ENCODE peak calls at places on chromosome 20, in seven cellular contexts. I, D, J, H, C, V and A are unnamed samples.
A peak's percentile ranks its signal among the peaks of the same experiment; 100 is the strongest.

GRCh38 chr20:56805966-56806365 is 176.9 kb downstream of the TFAP2C start:
- DNase-seq in C (no peak), J (no peak), I (no peak), D (no peak), V (no peak), H (no peak), A (no peak)

GRCh38 chr20:53399592-53400335 is 193.9 kb downstream of the ZNF217 start:
- DNase-seq in C (no peak), D (no peak), H (no peak), V (no peak), J (no peak), I (no peak), A (no peak)

GRCh38 chr20:64136004-64136710 is 28.1 kb upstream of the MYT1 start:
- DNase-seq in H (no peak), V (no peak), I (no peak), D (no peak), J (no peak), C (no peak), A (peak; percentile 19)

GRCh38 chr20:17833036-17833674 is 133.4 kb downstream of the BANF2 start:
- DNase-seq in C (no peak), I (no peak), J (no peak), H (no peak), V (no peak), D (no peak), A (no peak)

GRCh38 chr20:64149141-64149540 is 15.1 kb upstream of the MYT1 start:
- DNase-seq in D (no peak), C (no peak), J (no peak), V (no peak), H (no peak), I (no peak), A (no peak)

GRCh38 chr20:32123088-32123487 is 13.6 kb downstream of the TM9SF4 start:
- DNase-seq in D (no peak), C (no peak), H (no peak), V (no peak), J (no peak), I (no peak), A (no peak)

GRCh38 chr20:561437-562231 is 18.0 kb upstream of the CSNK2A1 start:
- DNase-seq in C (peak; percentile 73), H (peak; percentile 81), D (peak; percentile 86), V (peak; percentile 80), I (no peak), J (peak; percentile 83), A (peak; percentile 83)

GRCh38 chr20:50721881-50722281 is 9.5 kb upstream of the PARD6B start:
- DNase-seq in H (no peak), C (no peak), D (no peak), J (no peak), I (no peak), V (no peak), A (no peak)

GRCh38 chr20:47561603-47562583 is 60.2 kb downstream of the NCOA3 start:
- DNase-seq in V (no peak), I (no peak), J (no peak), D (no peak), C (no peak), H (no peak), A (no peak)

GRCh38 chr20:36754656-36755222 is 8.8 kb upstream of the NDRG3 start:
- DNase-seq in J (peak; percentile 71), C (peak; percentile 37), D (peak; percentile 84), V (peak; percentile 78), I (no peak), H (peak; percentile 69), A (no peak)

GRCh38 chr20:30286157-30286556 is 971.3 kb upstream of the DEFB115 start:
- DNase-seq in H (peak; percentile 60), D (peak; percentile 37), I (no peak), V (no peak), C (no peak), J (no peak), A (peak; percentile 43)

GRCh38 chr20:32337937-32338661 is 20.0 kb upstream of the ASXL1 start:
- DNase-seq in H (no peak), D (no peak), C (no peak), J (no peak), I (no peak), V (no peak), A (no peak)

GRCh38 chr20:9609892-9610502 is 95.6 kb downstream of the LAMP5 start:
- DNase-seq in I (peak; percentile 61), J (peak; percentile 32), V (peak; percentile 39), H (peak; percentile 47), D (peak; percentile 65), C (peak; percentile 59), A (peak; percentile 31)

GRCh38 chr20:19495905-19496703 is 262.0 kb upstream of the RIN2 start:
- DNase-seq in D (no peak), C (no peak), H (no peak), J (no peak), V (no peak), I (no peak), A (no peak)

GRCh38 chr20:20230741-20231140 is 137.2 kb upstream of the INSM1 start:
- DNase-seq in C (no peak), D (no peak), I (no peak), H (no peak), J (no peak), V (no peak), A (no peak)

GRCh38 chr20:4065405-4065841 is 50.1 kb upstream of the RNF24 start:
- DNase-seq in I (no peak), D (no peak), J (no peak), H (no peak), C (no peak), V (no peak), A (no peak)

GRCh38 chr20:4066551-4066950 is 51.2 kb upstream of the RNF24 start:
- DNase-seq in V (no peak), H (no peak), D (no peak), C (no peak), I (no peak), J (no peak), A (no peak)

GRCh38 chr20:4068708-4069107 is 53.4 kb upstream of the RNF24 start:
- DNase-seq in J (no peak), D (no peak), I (no peak), V (no peak), H (peak; percentile 79), C (no peak), A (no peak)

GRCh38 chr20:4069741-4070140 is 54.4 kb upstream of the RNF24 start:
- DNase-seq in H (no peak), J (no peak), D (no peak), I (no peak), V (no peak), C (no peak), A (no peak)

DNA sequence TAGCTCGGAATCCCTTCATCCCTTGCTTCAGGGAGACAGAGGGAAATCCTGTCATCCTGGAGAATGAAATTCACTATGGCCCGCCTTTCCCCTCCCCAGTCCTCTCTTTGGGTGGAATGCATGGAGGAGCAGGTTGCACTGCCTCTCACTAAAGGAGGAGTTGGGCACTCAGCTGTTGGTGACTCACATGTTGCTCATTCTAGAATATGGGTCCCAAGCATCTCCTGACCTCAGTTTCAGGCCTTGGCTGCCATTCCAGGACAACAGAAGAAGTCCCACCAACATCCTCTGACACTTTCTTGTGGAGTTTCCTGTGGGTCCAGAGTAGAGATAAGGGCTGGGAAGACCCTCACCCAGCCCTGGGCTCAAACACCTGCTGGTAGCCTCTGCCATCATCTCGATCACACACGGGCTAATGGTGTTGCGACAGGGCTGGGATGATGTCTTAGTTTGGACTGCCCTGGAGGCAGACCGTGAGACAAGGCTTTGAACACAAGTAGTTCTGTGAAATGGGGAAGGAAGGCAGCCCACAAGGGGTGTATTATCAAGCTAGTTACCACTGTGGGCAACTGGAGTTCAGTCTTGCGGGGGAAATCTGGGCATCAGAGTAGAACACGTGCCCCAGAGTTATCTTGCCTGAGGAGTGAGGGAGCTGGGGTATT is 52.4 kb upstream of the RNF24 start:
- DNase-seq in J (no peak), V (no peak), I (no peak), C (no peak), H (no peak), D (no peak), A (no peak)
- TF ChIP-seq SIN3A in J (no peak), V (no peak), I (no peak), C (no peak), H (no peak), D (no peak), A (no peak)

DNA sequence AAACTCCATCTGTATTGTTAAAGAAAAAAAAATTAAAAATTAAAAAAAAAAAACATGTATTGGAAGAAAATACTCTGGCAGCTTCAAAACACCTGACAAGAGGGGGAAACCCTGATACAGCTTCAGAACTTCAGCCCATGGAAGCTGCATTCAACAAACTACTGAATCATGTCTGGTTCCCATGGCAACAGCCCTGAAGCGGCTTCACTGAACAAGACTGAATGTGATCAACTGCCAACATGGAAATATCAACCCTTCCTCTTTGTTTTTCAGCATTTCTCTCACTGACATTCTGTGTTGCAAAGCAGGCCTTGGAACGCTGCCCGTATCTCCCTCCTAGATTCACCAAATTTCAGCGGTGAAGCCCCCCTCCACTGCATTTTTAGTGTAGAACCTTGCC is 91.3 kb upstream of the SHLD1 start:
- DNase-seq in J (no peak), C (no peak), D (peak; percentile 71), V (no peak), H (peak; percentile 52), I (no peak), A (no peak)
- TF ChIP-seq SIN3A in J (no peak), C (no peak), D (no peak), V (no peak), H (no peak), I (no peak), A (no peak)

GRCh38 chr20:45463113-45463512 is 6.4 kb upstream of the WFDC2 start:
- DNase-seq in I (no peak), J (no peak), H (no peak), V (no peak), C (no peak), D (no peak), A (no peak)

GRCh38 chr20:45462711-45463110 is 6.8 kb upstream of the WFDC2 start:
- DNase-seq in J (no peak), V (no peak), H (no peak), C (no peak), I (no peak), D (no peak), A (no peak)

GRCh38 chr20:45461225-45461624 is 8.3 kb upstream of the WFDC2 start:
- DNase-seq in J (no peak), I (no peak), D (no peak), H (no peak), C (no peak), V (no peak), A (no peak)

GRCh38 chr20:45456632-45457031 is 12.9 kb upstream of the WFDC2 start:
- DNase-seq in V (no peak), H (peak; percentile 55), D (peak; percentile 70), C (peak; percentile 71), I (no peak), J (no peak), A (peak; percentile 73)

DNA sequence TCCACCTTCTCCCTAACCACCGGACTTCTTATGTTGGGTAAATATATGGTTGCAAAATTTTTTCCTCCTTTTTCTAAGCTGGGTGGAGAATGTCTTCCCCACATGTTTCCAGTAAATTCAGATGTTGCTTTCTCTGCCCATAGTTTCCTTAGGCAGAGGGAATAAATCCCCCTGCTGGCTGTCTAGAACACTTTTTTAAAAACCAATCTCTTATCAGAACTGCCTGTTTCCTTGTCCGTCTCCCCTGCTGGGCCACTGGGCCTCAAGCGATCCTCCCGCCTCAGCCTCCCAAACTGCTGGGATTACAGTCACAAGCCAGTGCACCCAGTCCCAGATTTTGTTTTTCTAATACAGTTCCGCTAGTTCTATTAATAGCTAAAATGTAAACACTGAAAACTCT is 9.9 kb upstream of the WFDC2 start:
- DNase-seq in H (peak; percentile 13), J (peak; percentile 30), C (no peak), V (no peak), I (no peak), D (no peak), A (no peak)
- TF ChIP-seq SIN3A in H (no peak), J (no peak), C (no peak), V (no peak), I (no peak), D (no peak), A (no peak)

GRCh38 chr20:58216334-58216733 is 12.1 kb downstream of the ANKRD60 start:
- DNase-seq in I (no peak), C (no peak), H (no peak), D (no peak), V (no peak), J (no peak), A (no peak)
- TF ChIP-seq SIN3A in I (no peak), C (no peak), H (no peak), D (no peak), V (no peak), J (no peak), A (no peak)